ENCODE peak calls at places on chromosome 9, in nine cellular contexts. One of them, this sample, is unnamed.

GRCh38 chr9:36100532-36100931 is 36.0 kb upstream of the GLIPR2 start:
- DNase-seq in astrocyte: peak; percentile 75
- DNase-seq in mammary epithelial cell: no peak
- DNase-seq in right lobe of liver: no peak
- DNase-seq in small intestine: no peak
- DNase-seq in SK-N-SH: no peak
- DNase-seq in right atrium auricular region: no peak
- DNase-seq in tibial artery: no peak
- DNase-seq in sigmoid colon: no peak
- DNase-seq in this sample: no peak

GRCh38 chr9:95974389-95974788 is 98.9 kb downstream of the ERCC6L2 start:
- DNase-seq in SK-N-SH: no peak
- DNase-seq in sigmoid colon: no peak
- DNase-seq in right atrium auricular region: no peak
- DNase-seq in right lobe of liver: no peak
- DNase-seq in mammary epithelial cell: no peak
- DNase-seq in small intestine: no peak
- DNase-seq in tibial artery: no peak
- DNase-seq in astrocyte: no peak
- DNase-seq in this sample: no peak

GRCh38 chr9:78325343-78325742 is 28.4 kb downstream of the PSAT1 start:
- DNase-seq in mammary epithelial cell: no peak
- DNase-seq in SK-N-SH: peak; percentile 76
- DNase-seq in right atrium auricular region: no peak
- DNase-seq in tibial artery: peak; percentile 37
- DNase-seq in small intestine: peak; percentile 68
- DNase-seq in astrocyte: peak; percentile 41
- DNase-seq in right lobe of liver: no peak
- DNase-seq in sigmoid colon: no peak
- DNase-seq in this sample: no peak

GRCh38 chr9:135554718-135555117 is 6.8 kb upstream of the PAEP start:
- DNase-seq in right lobe of liver: no peak
- DNase-seq in sigmoid colon: no peak
- DNase-seq in astrocyte: no peak
- DNase-seq in small intestine: no peak
- DNase-seq in SK-N-SH: no peak
- DNase-seq in mammary epithelial cell: no peak
- DNase-seq in right atrium auricular region: no peak
- DNase-seq in tibial artery: no peak
- DNase-seq in this sample: no peak

GRCh38 chr9:2299843-2300205 is 284.7 kb downstream of the SMARCA2 start:
- DNase-seq in small intestine: no peak
- DNase-seq in sigmoid colon: no peak
- DNase-seq in tibial artery: no peak
- DNase-seq in astrocyte: no peak
- DNase-seq in SK-N-SH: no peak
- DNase-seq in mammary epithelial cell: no peak
- DNase-seq in right lobe of liver: no peak
- DNase-seq in right atrium auricular region: no peak
- DNase-seq in this sample: no peak

GRCh38 chr9:114060070-114060469 is 18.0 kb downstream of the AMBP start:
- DNase-seq in right atrium auricular region: peak; percentile 42
- DNase-seq in tibial artery: peak; percentile 40
- DNase-seq in small intestine: no peak
- DNase-seq in astrocyte: no peak
- DNase-seq in right lobe of liver: peak; percentile 41
- DNase-seq in SK-N-SH: no peak
- DNase-seq in mammary epithelial cell: no peak
- DNase-seq in sigmoid colon: no peak
- DNase-seq in this sample: no peak

GRCh38 chr9:15936316-15936869 is 383.6 kb downstream of the CCDC171 start:
- DNase-seq in sigmoid colon: no peak
- DNase-seq in mammary epithelial cell: no peak
- DNase-seq in tibial artery: no peak
- DNase-seq in astrocyte: peak; percentile 81
- DNase-seq in right lobe of liver: no peak
- DNase-seq in right atrium auricular region: no peak
- DNase-seq in SK-N-SH: peak; percentile 19
- DNase-seq in small intestine: no peak
- DNase-seq in this sample: no peak

GRCh38 chr9:35553670-35554543 is 51.2 kb upstream of the TESK1 start:
- DNase-seq in small intestine: peak; percentile 56
- DNase-seq in right lobe of liver: peak; percentile 70
- DNase-seq in tibial artery: peak; percentile 89
- DNase-seq in sigmoid colon: peak; percentile 92
- DNase-seq in astrocyte: peak; percentile 41
- DNase-seq in SK-N-SH: peak; percentile 84
- DNase-seq in right atrium auricular region: peak; percentile 86
- DNase-seq in mammary epithelial cell: peak; percentile 47
- DNase-seq in this sample: peak; percentile 73

GRCh38 chr9:101365181-101365580 is 19.6 kb downstream of the BAAT start:
- DNase-seq in small intestine: no peak
- DNase-seq in right lobe of liver: no peak
- DNase-seq in tibial artery: no peak
- DNase-seq in mammary epithelial cell: no peak
- DNase-seq in sigmoid colon: no peak
- DNase-seq in right atrium auricular region: no peak
- DNase-seq in SK-N-SH: no peak
- DNase-seq in astrocyte: peak; percentile 17
- DNase-seq in this sample: no peak

GRCh38 chr9:122158202-122158601 is 1.4 kb downstream of the NDUFA8 start:
- DNase-seq in right atrium auricular region: no peak
- DNase-seq in SK-N-SH: peak; percentile 60
- DNase-seq in mammary epithelial cell: peak; percentile 39
- DNase-seq in small intestine: peak; percentile 43
- DNase-seq in astrocyte: peak; percentile 31
- DNase-seq in sigmoid colon: no peak
- DNase-seq in tibial artery: no peak
- DNase-seq in right lobe of liver: no peak
- DNase-seq in this sample: peak; percentile 56

GRCh38 chr9:96419691-96419969 is 1.5 kb upstream of the ZNF367 start:
- DNase-seq in right atrium auricular region: no peak
- DNase-seq in tibial artery: no peak
- DNase-seq in astrocyte: no peak
- DNase-seq in right lobe of liver: no peak
- DNase-seq in SK-N-SH: no peak
- DNase-seq in mammary epithelial cell: no peak
- DNase-seq in sigmoid colon: no peak
- DNase-seq in small intestine: peak; percentile 15
- DNase-seq in this sample: no peak

GRCh38 chr9:95508968-95509850 is 7.6 kb downstream of the PTCH1 start:
- DNase-seq in tibial artery: peak; percentile 94
- DNase-seq in small intestine: peak; percentile 78
- DNase-seq in sigmoid colon: peak; percentile 94
- DNase-seq in SK-N-SH: peak; percentile 74
- DNase-seq in mammary epithelial cell: peak; percentile 80
- DNase-seq in right atrium auricular region: peak; percentile 90
- DNase-seq in right lobe of liver: peak; percentile 89
- DNase-seq in astrocyte: peak; percentile 87
- DNase-seq in this sample: peak; percentile 88

GRCh38 chr9:106177216-106177615 is 482.9 kb downstream of the TMEM38B start:
- DNase-seq in sigmoid colon: no peak
- DNase-seq in mammary epithelial cell: no peak
- DNase-seq in small intestine: no peak
- DNase-seq in SK-N-SH: no peak
- DNase-seq in right lobe of liver: no peak
- DNase-seq in tibial artery: no peak
- DNase-seq in astrocyte: no peak
- DNase-seq in right atrium auricular region: no peak
- DNase-seq in this sample: no peak

GRCh38 chr9:72554221-72554641 is 32.8 kb downstream of the TMC1 start:
- DNase-seq in right atrium auricular region: no peak
- DNase-seq in small intestine: peak; percentile 54
- DNase-seq in tibial artery: no peak
- DNase-seq in SK-N-SH: no peak
- DNase-seq in right lobe of liver: no peak
- DNase-seq in mammary epithelial cell: no peak
- DNase-seq in sigmoid colon: no peak
- DNase-seq in astrocyte: peak; percentile 96
- DNase-seq in this sample: no peak

GRCh38 chr9:79492092-79492995 is 79.4 kb upstream of the TLE4 start:
- DNase-seq in mammary epithelial cell: no peak
- DNase-seq in right lobe of liver: no peak
- DNase-seq in sigmoid colon: no peak
- DNase-seq in tibial artery: no peak
- DNase-seq in SK-N-SH: no peak
- DNase-seq in small intestine: no peak
- DNase-seq in right atrium auricular region: no peak
- DNase-seq in astrocyte: no peak
- DNase-seq in this sample: no peak

GRCh38 chr9:6014668-6015270 is 655 bp downstream of the RANBP6 start:
- DNase-seq in astrocyte: peak; percentile 85
- DNase-seq in SK-N-SH: no peak
- DNase-seq in sigmoid colon: no peak
- DNase-seq in small intestine: peak; percentile 73
- DNase-seq in right lobe of liver: no peak
- DNase-seq in right atrium auricular region: no peak
- DNase-seq in mammary epithelial cell: peak; percentile 71
- DNase-seq in tibial artery: no peak
- DNase-seq in this sample: no peak

DNA sequence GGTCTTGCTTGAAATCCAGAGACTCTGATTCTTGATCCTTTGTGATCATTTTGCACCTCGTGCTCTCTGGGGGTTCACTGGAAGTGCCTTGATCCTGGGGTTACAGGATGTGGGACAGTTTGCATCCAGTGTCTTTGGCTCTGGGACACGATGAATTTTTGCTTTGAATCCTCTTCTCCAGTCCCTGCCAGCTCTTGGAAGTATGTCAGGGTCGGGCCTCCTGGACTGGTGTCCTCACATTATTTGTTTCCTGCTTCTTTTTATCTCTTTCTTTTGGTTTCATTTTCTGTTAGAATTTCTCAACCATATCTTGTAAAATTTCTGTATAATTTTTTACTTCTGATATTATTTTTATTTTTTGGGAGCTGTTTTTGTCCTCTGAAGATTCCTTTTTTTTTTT is 34.2 kb downstream of the SECISBP2 start:
- DNase-seq in sigmoid colon: no peak
- DNase-seq in tibial artery: no peak
- DNase-seq in right atrium auricular region: no peak
- DNase-seq in small intestine: no peak
- DNase-seq in right lobe of liver: no peak
- DNase-seq in astrocyte: no peak
- DNase-seq in SK-N-SH: no peak
- DNase-seq in mammary epithelial cell: no peak
- DNase-seq in this sample: no peak
- H3K36me3 ChIP-seq in sigmoid colon: peaks cover 62% of the 10 kb centered on the region
- H3K36me3 ChIP-seq in tibial artery: peaks cover 98% of the 10 kb centered on the region
- H3K36me3 ChIP-seq in right atrium auricular region: peaks cover 80% of the 10 kb centered on the region
- H3K36me3 ChIP-seq in small intestine: peaks cover 32% of the 10 kb centered on the region
- H3K36me3 ChIP-seq in right lobe of liver: peaks cover 16% of the 10 kb centered on the region
- H3K36me3 ChIP-seq in astrocyte: peaks cover 55% of the 10 kb centered on the region
- H3K36me3 ChIP-seq in SK-N-SH: peaks cover 93% of the 10 kb centered on the region
- H3K36me3 ChIP-seq in mammary epithelial cell: peaks cover under 1% of the 10 kb centered on the region
- H3K36me3 ChIP-seq in this sample: peaks cover 82% of the 10 kb centered on the region

GRCh38 chr9:77177894-77178794 is 810 bp downstream of the VPS13A start:
- DNase-seq in small intestine: peak; percentile 68
- DNase-seq in tibial artery: peak; percentile 68
- DNase-seq in right atrium auricular region: no peak
- DNase-seq in sigmoid colon: peak; percentile 76
- DNase-seq in SK-N-SH: peak; percentile 61
- DNase-seq in astrocyte: peak; percentile 20
- DNase-seq in right lobe of liver: peak; percentile 64
- DNase-seq in mammary epithelial cell: peak; percentile 40
- DNase-seq in this sample: peak; percentile 39

GRCh38 chr9:77176106-77176505 is 1.2 kb upstream of the VPS13A start:
- DNase-seq in right lobe of liver: no peak
- DNase-seq in small intestine: no peak
- DNase-seq in tibial artery: no peak
- DNase-seq in astrocyte: no peak
- DNase-seq in sigmoid colon: no peak
- DNase-seq in mammary epithelial cell: no peak
- DNase-seq in right atrium auricular region: no peak
- DNase-seq in SK-N-SH: no peak
- DNase-seq in this sample: no peak

GRCh38 chr9:77175152-77175551 is 2.2 kb upstream of the VPS13A start:
- DNase-seq in SK-N-SH: no peak
- DNase-seq in mammary epithelial cell: no peak
- DNase-seq in sigmoid colon: no peak
- DNase-seq in tibial artery: no peak
- DNase-seq in right lobe of liver: no peak
- DNase-seq in small intestine: no peak
- DNase-seq in astrocyte: no peak
- DNase-seq in right atrium auricular region: no peak
- DNase-seq in this sample: no peak

GRCh38 chr9:77177143-77177893 is at the start of gene VPS13A:
- DNase-seq in SK-N-SH: peak; percentile 95
- DNase-seq in right atrium auricular region: peak; percentile 94
- DNase-seq in tibial artery: peak; percentile 97
- DNase-seq in right lobe of liver: peak; percentile 95
- DNase-seq in mammary epithelial cell: peak; percentile 95
- DNase-seq in small intestine: peak; percentile 93
- DNase-seq in astrocyte: peak; percentile 82
- DNase-seq in sigmoid colon: peak; percentile 97
- DNase-seq in this sample: peak; percentile 99

GRCh38 chr9:77176686-77177142 is 620 bp upstream of the VPS13A start:
- DNase-seq in sigmoid colon: no peak
- DNase-seq in tibial artery: no peak
- DNase-seq in SK-N-SH: no peak
- DNase-seq in astrocyte: no peak
- DNase-seq in right lobe of liver: no peak
- DNase-seq in right atrium auricular region: no peak
- DNase-seq in mammary epithelial cell: no peak
- DNase-seq in small intestine: peak; percentile 70
- DNase-seq in this sample: no peak
- H3K27ac ChIP-seq in sigmoid colon: peak overlapping the region; percentile 85
- H3K27ac ChIP-seq in tibial artery: peak overlapping the region; percentile 74
- H3K27ac ChIP-seq in SK-N-SH: peak overlapping the region; percentile 76
- H3K27ac ChIP-seq in astrocyte: no peak overlapping the region
- H3K27ac ChIP-seq in right lobe of liver: peak overlapping the region; percentile 33
- H3K27ac ChIP-seq in right atrium auricular region: peak overlapping the region; percentile 92
- H3K27ac ChIP-seq in mammary epithelial cell: peak overlapping the region; percentile 9
- H3K27ac ChIP-seq in small intestine: peak overlapping the region; percentile 12
- H3K27ac ChIP-seq in this sample: peak overlapping the region; percentile 0

GRCh38 chr9:137743695-137744094 is 124.9 kb downstream of the EHMT1 start:
- DNase-seq in astrocyte: no peak
- DNase-seq in mammary epithelial cell: no peak
- DNase-seq in sigmoid colon: no peak
- DNase-seq in SK-N-SH: no peak
- DNase-seq in tibial artery: no peak
- DNase-seq in small intestine: no peak
- DNase-seq in right lobe of liver: no peak
- DNase-seq in right atrium auricular region: no peak
- DNase-seq in this sample: no peak
- H3K36me3 ChIP-seq in astrocyte: peaks cover 15% of the 10 kb centered on the region
- H3K36me3 ChIP-seq in mammary epithelial cell: peaks cover 10% of the 10 kb centered on the region
- H3K36me3 ChIP-seq in sigmoid colon: peaks cover 29% of the 10 kb centered on the region
- H3K36me3 ChIP-seq in SK-N-SH: peaks cover 36% of the 10 kb centered on the region
- H3K36me3 ChIP-seq in tibial artery: peaks cover 30% of the 10 kb centered on the region
- H3K36me3 ChIP-seq in small intestine: peaks cover 15% of the 10 kb centered on the region
- H3K36me3 ChIP-seq in right lobe of liver: peaks cover 11% of the 10 kb centered on the region
- H3K36me3 ChIP-seq in right atrium auricular region: peaks cover 28% of the 10 kb centered on the region
- H3K36me3 ChIP-seq in this sample: peaks cover 51% of the 10 kb centered on the region

DNA sequence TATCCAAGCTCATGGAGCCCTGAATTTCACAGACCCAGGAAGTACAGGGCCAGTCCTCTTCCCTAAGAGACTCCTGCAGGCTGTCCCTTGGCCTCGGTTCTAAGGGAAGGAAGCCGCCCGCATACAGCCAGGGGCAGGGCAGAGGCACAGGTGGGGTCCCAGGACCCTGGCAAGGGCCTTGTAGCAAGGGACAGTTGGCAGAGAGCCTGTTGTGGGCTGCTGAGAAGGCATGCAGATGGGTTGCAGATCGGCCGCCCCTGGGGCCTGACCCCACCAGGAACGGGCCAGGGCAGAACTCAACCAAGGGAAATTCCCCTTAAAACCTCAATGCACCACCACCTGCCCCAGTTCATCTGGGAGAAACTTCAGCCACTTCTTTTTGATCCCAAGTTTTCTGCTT is 36.1 kb downstream of the IPPK start:
- DNase-seq in SK-N-SH: no peak
- DNase-seq in right lobe of liver: peak; percentile 40
- DNase-seq in right atrium auricular region: peak; percentile 49
- DNase-seq in astrocyte: no peak
- DNase-seq in tibial artery: peak; percentile 61
- DNase-seq in sigmoid colon: peak; percentile 62
- DNase-seq in small intestine: no peak
- DNase-seq in mammary epithelial cell: no peak
- DNase-seq in this sample: no peak
- H3K27ac ChIP-seq in SK-N-SH: no peak overlapping the region
- H3K27ac ChIP-seq in right lobe of liver: no peak overlapping the region
- H3K27ac ChIP-seq in right atrium auricular region: no peak overlapping the region
- H3K27ac ChIP-seq in astrocyte: no peak overlapping the region
- H3K27ac ChIP-seq in tibial artery: peak overlapping the region; percentile 36
- H3K27ac ChIP-seq in sigmoid colon: no peak overlapping the region
- H3K27ac ChIP-seq in small intestine: no peak overlapping the region
- H3K27ac ChIP-seq in mammary epithelial cell: no peak overlapping the region
- H3K27ac ChIP-seq in this sample: no peak overlapping the region